ENCODE peak calls at places on chromosomes 3 and 15, in four cellular contexts. P is SK-N-SH, U is HepG2, H is GM12878. O is an unnamed sample.

GRCh38 chr3:32865364-32865763 is 47.6 kb downstream of the TRIM71 start:
- DNase-seq in P (no peak), U (peak; percentile 32), H (no peak), O (no peak)

GRCh38 chr3:146256851-146257486 is 6.1 kb upstream of the PLSCR4 start:
- DNase-seq in H (no peak), P (no peak), U (no peak), O (no peak)

GRCh38 chr3:14587733-14588360 is 47.7 kb upstream of the GRIP2 start:
- DNase-seq in U (peak; percentile 55), H (no peak), P (no peak), O (no peak)

GRCh38 chr3:159854500-159855124 is 134.0 kb upstream of the IL12A start:
- DNase-seq in P (no peak), H (no peak), U (peak; percentile 3), O (no peak)

GRCh38 chr15:40307421-40308165 is at the start of gene PLCB2:
- DNase-seq in H (peak; percentile 16), U (peak; percentile 14), P (no peak), O (peak; percentile 55)

GRCh38 chr3:177726807-177727206 is 529.5 kb upstream of the TBL1XR1 start:
- DNase-seq in U (no peak), H (no peak), P (no peak), O (no peak)

GRCh38 chr15:93072440-93073394 is 16.3 kb downstream of the RGMA start:
- DNase-seq in U (peak; percentile 6), P (peak; percentile 95), H (no peak), O (peak; percentile 80)

GRCh38 chr3:171704814-171705213 is 105.5 kb downstream of the PLD1 start:
- DNase-seq in U (no peak), H (no peak), P (no peak), O (no peak)

GRCh38 chr3:50122071-50122470 is 33.1 kb upstream of the SEMA3F start:
- DNase-seq in U (peak; percentile 14), P (no peak), H (no peak), O (no peak)

GRCh38 chr3:142237891-142238290 is 12.5 kb upstream of the GK5 start:
- DNase-seq in U (no peak), P (no peak), H (no peak), O (no peak)

GRCh38 chr3:145355175-145355574 is 805.8 kb downstream of the PLOD2 start:
- DNase-seq in H (no peak), U (no peak), P (no peak), O (no peak)

GRCh38 chr3:16299746-16300145 is 34.7 kb downstream of the OXNAD1 start:
- DNase-seq in H (no peak), P (no peak), U (no peak), O (no peak)

GRCh38 chr15:75644376-75644775 is 3.3 kb upstream of the SNX33 start:
- DNase-seq in P (no peak), H (no peak), U (no peak), O (no peak)

GRCh38 chr3:119497824-119498187 is 541 bp upstream of the TIMMDC1 start:
- DNase-seq in P (no peak), H (no peak), U (peak; percentile 20), O (no peak)

GRCh38 chr3:66253790-66254620 is 33.2 kb downstream of the SLC25A26 start:
- DNase-seq in H (no peak), U (peak; percentile 23), P (no peak), O (peak; percentile 10)

GRCh38 chr3:101574388-101575156 is 592 bp downstream of the PCNP start:
- DNase-seq in P (no peak), U (peak; percentile 35), H (peak; percentile 2), O (no peak)

GRCh38 chr3:152581941-152582340 is 253.0 kb upstream of the P2RY1 start:
- DNase-seq in P (no peak), U (no peak), H (no peak), O (no peak)

GRCh38 chr3:1275495-1275894 is 182.7 kb downstream of the CNTN6 start:
- DNase-seq in P (no peak), U (no peak), H (no peak), O (no peak)

GRCh38 chr3:124059580-124059979 is 67.7 kb upstream of the ROPN1 start:
- DNase-seq in P (no peak), H (no peak), U (no peak), O (no peak)

GRCh38 chr15:72231066-72231846 is at the start of gene PKM:
- DNase-seq in U (peak; percentile 93), H (peak; percentile 84), P (peak; percentile 96), O (peak; percentile 89)

GRCh38 chr3:187080799-187081450 is 58.4 kb downstream of the RPL39L start:
- DNase-seq in U (peak; percentile 62), P (no peak), H (no peak), O (no peak)

GRCh38 chr3:15063238-15063637 is 1.9 kb downstream of the MRPS25 start:
- DNase-seq in P (peak; percentile 29), H (no peak), U (no peak), O (no peak)

GRCh38 chr3:12454808-12455121 is 29.5 kb upstream of the TSEN2 start:
- DNase-seq in U (no peak), P (no peak), H (no peak), O (no peak)

GRCh38 chr3:4979401-4980228 is at the start of gene BHLHE40:
- DNase-seq in H (no peak), U (no peak), P (peak; percentile 70), O (peak; percentile 43)

GRCh38 chr15:50828610-50829206 is 63.2 kb upstream of the SPPL2A start:
- DNase-seq in P (no peak), H (no peak), U (peak; percentile 70), O (no peak)

GRCh38 chr3:170037463-170038433 is at the start of gene GPR160:
- DNase-seq in H (no peak), P (peak; percentile 85), U (peak; percentile 68), O (peak; percentile 87)

GRCh38 chr3:65587650-65588439 is 450.9 kb downstream of the MAGI1 start:
- DNase-seq in H (no peak), P (no peak), U (no peak), O (peak; percentile 64)

GRCh38 chr3:171213178-171213577 is 186.7 kb upstream of the SLC2A2 start:
- DNase-seq in P (no peak), U (no peak), H (no peak), O (no peak)

GRCh38 chr3:141413387-141414140 is 45.3 kb downstream of the ZBTB38 start:
- DNase-seq in H (no peak), P (no peak), U (no peak), O (no peak)

GRCh38 chr3:192444096-192444790 is 283.1 kb downstream of the FGF12 start:
- DNase-seq in H (peak; percentile 4), U (peak; percentile 24), P (peak; percentile 53), O (peak; percentile 58)

GRCh38 chr3:183653209-183654064 is 18.0 kb downstream of the KLHL24 start:
- DNase-seq in U (no peak), H (no peak), P (no peak), O (peak; percentile 13)

GRCh38 chr3:101849714-101850326 is 506 bp downstream of the NFKBIZ start:
- DNase-seq in U (no peak), H (no peak), P (peak; percentile 76), O (peak; percentile 42)

GRCh38 chr3:146200461-146201220 is 39.7 kb upstream of the PLOD2 start:
- DNase-seq in U (no peak), H (no peak), P (no peak), O (no peak)

GRCh38 chr3:9301798-9302197 is 52.4 kb upstream of the SRGAP3 start:
- DNase-seq in H (no peak), P (no peak), U (no peak), O (no peak)

GRCh38 chr3:149448331-149448831 is 26.1 kb upstream of the TM4SF4 start:
- DNase-seq in H (no peak), U (no peak), P (no peak), O (no peak)

GRCh38 chr3:126858887-126859286 is 124.0 kb upstream of the PLXNA1 start:
- DNase-seq in P (no peak), H (no peak), U (no peak), O (no peak)

GRCh38 chr3:74692-75243 is 121.8 kb upstream of the CHL1 start:
- DNase-seq in U (no peak), P (no peak), H (no peak), O (no peak)

GRCh38 chr3:8338424-8338823 is 163.2 kb upstream of the LMCD1 start:
- DNase-seq in P (no peak), H (no peak), U (no peak), O (no peak)

GRCh38 chr15:39789736-39790135 is 7.1 kb upstream of the FSIP1 start:
- DNase-seq in P (no peak), U (no peak), H (no peak), O (no peak)

DNA sequence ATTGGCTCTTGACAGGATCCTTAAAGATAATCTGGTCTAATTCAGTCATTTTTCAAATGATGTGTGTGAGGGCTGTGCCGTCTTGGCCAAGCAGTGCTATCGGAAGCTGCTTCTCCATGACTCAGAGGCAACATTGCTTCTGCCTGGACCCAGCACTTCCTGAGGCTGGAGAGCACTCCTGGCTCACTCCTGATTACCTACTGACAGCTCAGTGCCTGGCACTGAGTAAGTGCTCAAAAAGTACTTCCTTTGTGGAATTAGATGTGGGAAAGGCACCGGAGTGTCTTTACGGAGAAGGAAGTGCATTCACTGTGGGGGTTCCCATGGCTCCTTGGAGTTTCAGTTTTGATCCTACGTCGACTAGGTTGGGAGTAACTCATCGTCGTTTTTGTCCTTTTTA is 86.9 kb upstream of the UBE3A start:
- DNase-seq in U (no peak), H (no peak), P (no peak), O (no peak)
- TF ChIP-seq NFIC in U (no peak), H (no peak), P (no peak), O (no peak)

DNA sequence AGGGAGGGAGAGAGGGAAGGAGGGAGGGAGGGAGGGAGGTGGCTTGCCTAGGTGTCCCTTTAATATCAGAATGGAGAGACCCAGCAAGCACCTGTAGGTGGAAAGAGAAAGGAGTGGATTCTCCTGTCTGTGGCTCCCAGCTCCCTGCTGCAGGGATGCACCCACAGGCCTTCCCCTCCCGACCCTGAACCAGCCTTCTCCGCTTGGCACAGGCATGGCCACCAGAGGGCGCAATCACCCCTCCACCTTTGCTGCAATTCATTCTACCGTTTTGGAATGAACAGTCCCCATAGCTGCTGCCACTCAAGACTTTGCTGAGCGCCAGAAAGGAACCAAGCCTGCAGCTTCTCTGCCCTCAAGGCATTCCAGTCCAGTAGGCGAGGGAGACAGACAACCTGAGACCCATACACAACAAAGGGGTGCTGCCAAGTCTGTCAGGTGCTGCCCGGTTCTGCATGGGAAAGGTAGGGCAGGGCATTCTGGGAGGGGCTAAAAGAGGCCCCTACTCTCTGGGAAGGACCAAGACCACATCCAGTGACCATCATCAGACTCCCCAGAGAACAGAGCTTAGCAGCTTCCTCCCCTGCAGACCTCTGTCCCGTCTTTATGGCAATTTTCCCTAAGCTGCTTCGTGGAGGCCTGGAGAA is 4.9 kb downstream of the TLR9 start:
- DNase-seq in P (peak; percentile 93), H (no peak), U (peak; percentile 49), O (peak; percentile 75)
- TF ChIP-seq POLR2AphosphoS5 in P (no peak), H (no peak), U (no peak), O (no peak)

GRCh38 chr3:131328739-131329138 is 52.8 kb upstream of the NUDT16 start:
- DNase-seq in P (peak; percentile 20), U (no peak), H (no peak), O (no peak)
- TF ChIP-seq NFIC in P (no peak), U (no peak), H (no peak), O (no peak)

GRCh38 chr3:98894791-98895576 is 6.5 kb downstream of the DCBLD2 start:
- DNase-seq in U (no peak), H (no peak), P (no peak), O (no peak)
- TF ChIP-seq POLR2AphosphoS5 in U (no peak), H (no peak), P (no peak), O (no peak)